ENCODE peak calls at places on chromosomes 7 and 10, in five cellular contexts. O is substantia nigra; I is A549; Z is mesenchymal stem cell; Q is CD8-positive, alpha-beta T cell. T is an unnamed sample.

GRCh38 chr10:4651404-4652037 is 174.5 kb upstream of the AKR1E2 start:
- DNase-seq in I (no peak), Z (no peak), Q (no peak), O (no peak), T (no peak)

GRCh38 chr10:47348661-47349470 is 703 bp downstream of the RBP3 start:
- DNase-seq in I (no peak), Q (no peak), O (no peak), Z (no peak), T (no peak)

GRCh38 chr7:2405601-2406345 is 2.4 kb downstream of the CHST12 start:
- DNase-seq in Z (no peak), I (no peak), Q (peak), O (no peak), T (no peak)

GRCh38 chr7:1694981-1695511 is 25.0 kb downstream of the ELFN1 start:
- DNase-seq in I (no peak), Q (no peak), O (no peak), Z (no peak), T (no peak)

GRCh38 chr10:62687230-62687748 is 117.2 kb upstream of the ADO start:
- DNase-seq in Z (no peak), I (no peak), Q (no peak), O (no peak), T (no peak)

GRCh38 chr7:151631968-151632749 is 112.5 kb upstream of the RHEB start:
- DNase-seq in Z (peak), O (peak), I (peak), Q (peak), T (peak)

GRCh38 chr10:1552881-1553595 is 184.3 kb downstream of the ADARB2 start:
- DNase-seq in Z (no peak), I (no peak), Q (no peak), O (no peak), T (no peak)

GRCh38 chr10:106508920-106509319 is 655.6 kb downstream of the SORCS1 start:
- DNase-seq in Z (no peak), Q (no peak), O (no peak), I (no peak), T (no peak)

GRCh38 chr10:110664483-110665420 is 20.6 kb downstream of the RBM20 start:
- DNase-seq in Q (no peak), I (no peak), O (no peak), Z (peak), T (no peak)

GRCh38 chr7:66150471-66150870 is 35.8 kb downstream of the CRCP start:
- DNase-seq in I (no peak), Q (no peak), O (no peak), Z (peak), T (peak)

GRCh38 chr7:150947761-150948680 is 30.1 kb downstream of the KCNH2 start:
- DNase-seq in I (no peak), Q (no peak), Z (no peak), O (no peak), T (no peak)

GRCh38 chr7:90830302-90830701 is 234.2 kb downstream of the CDK14 start:
- DNase-seq in Q (no peak), Z (no peak), O (no peak), I (no peak), T (no peak)

GRCh38 chr10:16816142-16816541 is 1.1 kb downstream of the RSU1 start:
- DNase-seq in Z (peak), I (no peak), Q (no peak), O (no peak), T (no peak)

GRCh38 chr7:115135111-115135510 is 213.2 kb downstream of the MDFIC start:
- DNase-seq in Q (no peak), Z (no peak), I (no peak), O (no peak), T (no peak)

GRCh38 chr7:22117222-22117621 is 171.5 kb upstream of the CDCA7L start:
- DNase-seq in Z (no peak), O (no peak), Q (no peak), I (no peak), T (no peak)

GRCh38 chr7:27670676-27671075 is 8.0 kb upstream of the HIBADH start:
- DNase-seq in Z (no peak), O (no peak), Q (no peak), I (no peak), T (no peak)

GRCh38 chr10:5076615-5077014 is 17.6 kb upstream of the AKR1C3 start:
- DNase-seq in I (no peak), Z (no peak), Q (no peak), O (no peak), T (no peak)

GRCh38 chr7:123154231-123154860 is 45.4 kb downstream of the SLC13A1 start:
- DNase-seq in O (peak), Z (peak), Q (no peak), I (peak), T (peak)

GRCh38 chr7:33667261-33667660 is 238.1 kb upstream of the BMPER start:
- DNase-seq in O (no peak), Z (peak), I (no peak), Q (no peak), T (no peak)

GRCh38 chr7:155889636-155890508 is 77.6 kb upstream of the SHH start:
- DNase-seq in O (no peak), I (no peak), Z (no peak), Q (no peak), T (no peak)

GRCh38 chr7:144407266-144407931 is 3.9 kb upstream of the NOBOX start:
- DNase-seq in I (no peak), O (no peak), Q (no peak), Z (no peak), T (no peak)

GRCh38 chr10:79608505-79609375 is 2.0 kb upstream of the SFTPA1 start:
- DNase-seq in Q (no peak), I (peak), Z (peak), O (no peak), T (peak)

GRCh38 chr10:47257396-47258120 is 42.4 kb upstream of the GDF10 start:
- DNase-seq in I (no peak), Q (no peak), O (no peak), Z (peak), T (no peak)

GRCh38 chr7:71626206-71626605 is 494.3 kb downstream of the GALNT17 start:
- DNase-seq in O (no peak), I (no peak), Z (peak), Q (no peak), T (no peak)

GRCh38 chr7:78223598-78223997 is 425.0 kb downstream of the PHTF2 start:
- DNase-seq in I (no peak), O (no peak), Z (no peak), Q (no peak), T (no peak)

GRCh38 chr7:155415093-155415492 is 42.8 kb upstream of the EN2 start:
- DNase-seq in Z (no peak), O (no peak), Q (no peak), I (no peak), T (no peak)

GRCh38 chr7:155007947-155008346 is 5.0 kb upstream of the PAXIP1 start:
- DNase-seq in I (peak), Q (peak), Z (peak), O (no peak), T (no peak)

GRCh38 chr10:118723467-118723866 is 31.3 kb downstream of the CACUL1 start:
- DNase-seq in O (no peak), Z (no peak), I (no peak), Q (no peak), T (no peak)

GRCh38 chr10:124681626-124682552 is 62.3 kb downstream of the FAM53B start:
- DNase-seq in I (no peak), O (no peak), Q (no peak), Z (no peak), T (no peak)

GRCh38 chr7:132537451-132537850 is 38.8 kb downstream of the PLXNA4 start:
- DNase-seq in I (no peak), O (no peak), Q (no peak), Z (no peak), T (no peak)

DNA sequence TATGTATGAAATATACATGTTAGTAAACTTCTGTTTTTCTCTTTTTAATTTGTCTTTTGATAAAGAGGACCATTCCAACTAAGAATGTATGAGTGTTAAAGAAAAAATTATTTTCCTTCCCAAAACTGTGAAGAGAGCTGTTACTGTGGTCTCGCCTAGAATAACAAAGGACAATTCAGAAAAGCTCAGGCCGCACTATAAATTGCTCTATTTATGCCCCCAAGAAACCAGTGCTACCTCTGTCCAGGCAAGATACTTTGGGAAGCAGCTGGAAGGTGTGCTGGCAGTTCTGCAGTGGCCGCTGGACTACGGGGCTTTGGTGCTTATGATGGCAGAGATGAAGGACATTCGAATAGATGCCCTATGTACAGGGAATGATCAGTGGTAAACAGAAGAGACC is 252.1 kb downstream of the DOCK4 start:
- DNase-seq in Z (no peak), I (no peak), Q (no peak), O (no peak), T (no peak)
- H3K27ac ChIP-seq in Z (no peak), I (peak), Q (no peak), O (peak), T (peak)

DNA sequence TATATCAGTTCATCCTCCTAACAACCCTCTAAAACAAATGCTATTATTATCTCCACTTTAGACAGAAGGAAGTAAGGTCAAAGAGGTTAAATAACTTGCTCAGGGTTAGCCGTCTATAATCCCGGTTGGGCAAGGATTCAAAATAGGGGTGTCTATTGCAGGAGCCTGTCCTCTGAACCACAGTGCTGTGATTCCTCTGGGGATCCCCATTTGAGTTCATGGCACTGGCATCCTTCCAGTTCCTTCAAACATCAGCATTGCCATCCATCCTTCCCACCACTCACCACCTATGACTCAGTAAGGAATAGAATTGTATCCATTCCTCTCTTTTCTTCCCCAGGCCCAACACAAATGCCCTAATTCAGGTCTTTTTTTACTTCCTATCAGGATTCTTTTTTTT is 25.6 kb downstream of the HPS6 start:
- DNase-seq in I (no peak), Q (no peak), Z (peak), O (no peak), T (no peak)
- H3K27ac ChIP-seq in I (no peak), Q (no peak), Z (no peak), O (no peak), T (no peak)

DNA sequence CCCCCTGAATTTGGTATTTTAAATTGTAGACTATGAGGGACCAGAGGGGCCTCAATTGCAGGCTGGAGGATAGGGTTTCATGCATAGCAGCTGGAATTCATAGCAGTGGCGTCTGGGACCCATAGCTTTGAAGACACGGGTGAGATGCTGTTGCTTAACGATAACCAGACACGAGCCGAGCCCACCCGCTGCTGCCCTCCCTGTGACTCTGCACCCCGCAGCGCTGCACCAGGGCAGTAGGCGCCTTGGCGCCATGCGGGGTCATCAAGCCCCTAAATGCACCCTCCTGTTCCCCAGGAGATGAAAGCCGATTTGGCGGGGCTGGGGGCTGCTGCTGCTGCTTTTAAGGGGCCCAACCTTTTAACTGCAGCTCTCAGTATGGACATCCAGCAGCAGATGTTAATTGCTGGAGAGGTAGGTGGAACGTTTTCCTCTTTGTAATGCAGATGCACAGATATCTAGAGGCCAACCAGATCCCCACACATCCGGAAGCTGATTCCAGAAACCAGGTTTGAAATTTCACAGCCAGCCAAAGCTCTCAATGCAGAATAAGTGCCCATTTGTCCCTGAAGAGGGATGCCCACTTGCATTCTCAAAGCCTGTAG is 62.1 kb downstream of the EEPD1 start:
- DNase-seq in I (no peak), O (no peak), Z (no peak), Q (no peak), T (no peak)
- H3K27ac ChIP-seq in I (peak), O (no peak), Z (no peak), Q (no peak), T (no peak)

GRCh38 chr7:129503725-129504124 is 1.4 kb downstream of the SMKR1 start:
- DNase-seq in O (no peak), Q (no peak), I (no peak), Z (no peak), T (no peak)
- H3K27ac ChIP-seq in O (no peak), Q (no peak), I (no peak), Z (no peak), T (no peak)

GRCh38 chr10:72260215-72260587 is 13.5 kb upstream of the DDIT4 start:
- DNase-seq in Q (no peak), I (no peak), Z (no peak), O (no peak), T (peak)

GRCh38 chr10:72259491-72260214 is 14.1 kb upstream of the DDIT4 start:
- DNase-seq in I (no peak), Q (no peak), Z (peak), O (no peak), T (no peak)

GRCh38 chr10:72260588-72261322 is 13.0 kb upstream of the DDIT4 start:
- DNase-seq in O (peak), I (peak), Z (peak), Q (peak), T (peak)

GRCh38 chr10:72257051-72257892 is 16.5 kb upstream of the DDIT4 start:
- DNase-seq in Q (no peak), I (no peak), Z (peak), O (no peak), T (no peak)

DNA sequence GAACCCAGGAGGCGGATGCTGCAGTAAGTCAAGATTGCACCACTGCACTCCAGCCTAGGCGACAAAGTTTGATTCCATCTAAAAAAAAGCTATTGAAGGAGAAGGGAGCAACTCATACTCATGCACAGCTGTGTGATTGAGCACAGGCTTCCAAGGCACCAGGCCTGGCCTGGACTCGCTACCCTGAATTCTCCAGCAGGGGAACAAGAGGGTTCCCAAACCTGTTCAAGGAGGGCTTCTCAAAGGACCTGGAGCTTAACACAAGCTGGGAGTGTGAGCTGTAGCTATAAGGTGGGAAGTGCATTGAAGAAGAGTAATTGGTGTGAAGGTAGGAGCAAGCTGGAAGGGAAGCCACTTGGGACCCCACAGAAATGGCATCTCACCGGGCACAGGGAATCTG is 15.1 kb upstream of the DDIT4 start:
- DNase-seq in I (no peak), Q (no peak), O (no peak), Z (no peak), T (no peak)
- H3K27ac ChIP-seq in I (peak), Q (no peak), O (peak), Z (no peak), T (peak)

DNA sequence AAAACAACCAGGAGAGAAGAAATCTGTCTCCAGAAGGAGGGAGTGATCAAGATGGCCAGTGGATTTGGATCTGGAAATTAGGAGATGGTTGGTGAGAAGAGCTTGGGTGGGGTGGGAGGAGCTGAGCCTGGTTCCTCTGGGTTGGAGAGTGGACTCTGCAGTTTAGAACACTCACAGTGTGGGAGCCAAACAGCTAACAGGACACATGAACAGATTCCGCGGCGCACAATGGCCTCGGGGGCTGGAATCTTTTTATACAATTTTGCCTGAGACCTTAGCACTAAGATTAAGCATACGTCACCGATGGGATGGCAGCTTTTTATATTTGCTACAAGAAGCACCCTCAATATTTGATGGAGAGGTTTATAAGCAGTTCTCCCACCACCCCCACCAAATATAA is 2.9 kb downstream of the ECHDC3 start:
- DNase-seq in Q (no peak), O (no peak), Z (no peak), I (no peak), T (no peak)
- H3K27ac ChIP-seq in Q (no peak), O (no peak), Z (no peak), I (no peak), T (no peak)

DNA sequence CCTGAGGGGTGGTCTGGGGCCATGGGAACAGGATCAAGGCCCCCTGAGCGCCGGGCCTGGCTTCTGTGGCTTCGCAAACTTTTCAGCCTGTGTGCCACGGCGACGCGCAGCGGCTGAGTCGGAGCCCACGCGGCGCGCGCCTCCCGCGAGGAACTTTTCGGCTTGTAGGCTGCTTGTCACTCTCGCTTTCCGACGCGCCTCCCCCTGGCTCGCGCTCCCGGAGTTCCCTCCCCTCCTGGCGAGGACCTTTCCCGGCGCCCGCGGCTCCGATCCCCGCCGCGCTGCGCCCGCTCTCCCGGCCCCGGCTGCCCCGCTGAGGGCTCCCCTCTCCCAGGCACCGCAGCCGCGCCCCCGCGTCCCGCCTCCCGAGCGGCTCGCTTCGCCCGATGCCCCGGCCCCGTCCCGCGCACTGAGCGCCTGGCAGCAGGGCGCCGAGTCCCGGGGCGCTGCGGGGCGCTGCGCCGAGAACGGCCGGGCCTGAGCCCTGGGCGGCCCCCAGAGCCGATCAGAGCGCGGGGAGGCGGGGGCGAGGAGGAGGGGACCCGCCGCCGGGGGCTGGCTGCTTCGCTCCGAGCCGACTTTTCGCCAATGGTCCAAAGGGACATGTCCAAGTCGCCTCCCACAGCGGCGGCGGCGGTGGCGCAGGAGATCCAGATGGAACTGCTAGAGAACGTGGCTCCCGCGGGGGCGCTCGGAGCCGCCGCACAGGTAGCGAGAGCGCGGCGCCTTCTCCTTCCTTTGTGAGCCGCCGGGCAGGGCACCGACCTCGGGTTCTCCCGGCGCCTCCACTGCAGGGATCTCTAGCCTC is at the start of gene CACNB2:
- DNase-seq in I (no peak), Q (no peak), O (no peak), Z (peak), T (peak)
- H3K27ac ChIP-seq in I (peak), Q (no peak), O (no peak), Z (no peak), T (peak)

GRCh38 chr7:3754488-3755365 is 453.7 kb downstream of the SDK1 start:
- DNase-seq in I (no peak), O (peak), Z (no peak), Q (no peak), T (no peak)

GRCh38 chr7:3757059-3757458 is 456.0 kb downstream of the SDK1 start:
- DNase-seq in Q (no peak), O (no peak), Z (no peak), I (no peak), T (no peak)

GRCh38 chr7:3753868-3754267 is 452.8 kb downstream of the SDK1 start:
- DNase-seq in O (no peak), I (no peak), Z (no peak), Q (no peak), T (no peak)
- H3K27ac ChIP-seq in O (no peak), I (no peak), Z (no peak), Q (no peak), T (no peak)

GRCh38 chr10:129417882-129418281 is 49.2 kb upstream of the MGMT start:
- DNase-seq in O (no peak), Z (peak), I (no peak), Q (no peak), T (no peak)
- H3K27ac ChIP-seq in O (no peak), Z (no peak), I (no peak), Q (no peak), T (no peak)

GRCh38 chr7:105215821-105216220 is 172.9 kb downstream of the SRPK2 start:
- DNase-seq in Z (no peak), O (no peak), Q (no peak), I (no peak), T (no peak)
- H3K27ac ChIP-seq in Z (no peak), O (no peak), Q (no peak), I (no peak), T (no peak)

T was measured in heart right ventricle.